ENCODE peak calls at places on chromosomes 12 and 14, in four cellular contexts. One of them, this sample, is unnamed.

GRCh38 chr12:63918788-63919300 is 74.3 kb downstream of the SRGAP1 start:
- DNase-seq in brain microvascular endothelial cell: peak
- DNase-seq in SJSA1: peak
- DNase-seq in heart right ventricle: no peak
- DNase-seq in this sample: peak

GRCh38 chr12:79055926-79056674 is 191.5 kb downstream of the SYT1 start:
- DNase-seq in SJSA1: peak
- DNase-seq in brain microvascular endothelial cell: peak
- DNase-seq in heart right ventricle: no peak
- DNase-seq in this sample: peak

GRCh38 chr12:7915911-7916403 is 20.0 kb downstream of the SLC2A3 start:
- DNase-seq in SJSA1: no peak
- DNase-seq in brain microvascular endothelial cell: no peak
- DNase-seq in heart right ventricle: no peak
- DNase-seq in this sample: no peak

GRCh38 chr14:104753528-104754212 is 723 bp downstream of the SIVA1 start:
- DNase-seq in SJSA1: no peak
- DNase-seq in brain microvascular endothelial cell: no peak
- DNase-seq in heart right ventricle: peak
- DNase-seq in this sample: no peak

GRCh38 chr14:77892381-77892871 is 92.5 kb downstream of the ADCK1 start:
- DNase-seq in brain microvascular endothelial cell: peak
- DNase-seq in SJSA1: no peak
- DNase-seq in heart right ventricle: peak
- DNase-seq in this sample: peak

GRCh38 chr12:22978962-22979361 is 354.0 kb downstream of the ETNK1 start:
- DNase-seq in SJSA1: peak
- DNase-seq in heart right ventricle: no peak
- DNase-seq in brain microvascular endothelial cell: peak
- DNase-seq in this sample: peak

GRCh38 chr14:57508756-57509155 is 15.1 kb upstream of the CCDC198 start:
- DNase-seq in SJSA1: no peak
- DNase-seq in heart right ventricle: no peak
- DNase-seq in brain microvascular endothelial cell: no peak
- DNase-seq in this sample: no peak

GRCh38 chr12:19261773-19262172 is 132.2 kb downstream of the PLEKHA5 start:
- DNase-seq in SJSA1: no peak
- DNase-seq in brain microvascular endothelial cell: no peak
- DNase-seq in heart right ventricle: no peak
- DNase-seq in this sample: no peak

GRCh38 chr14:21300892-21301291 is 21.0 kb downstream of the RPGRIP1 start:
- DNase-seq in heart right ventricle: peak
- DNase-seq in SJSA1: no peak
- DNase-seq in brain microvascular endothelial cell: no peak
- DNase-seq in this sample: no peak

GRCh38 chr14:91509083-91509877 is 830 bp downstream of the PPP4R3A start:
- DNase-seq in brain microvascular endothelial cell: no peak
- DNase-seq in SJSA1: peak
- DNase-seq in heart right ventricle: peak
- DNase-seq in this sample: no peak
- H3K27ac ChIP-seq in brain microvascular endothelial cell: peak
- H3K27ac ChIP-seq in SJSA1: peak
- H3K27ac ChIP-seq in heart right ventricle: peak
- H3K27ac ChIP-seq in this sample: peak

GRCh38 chr12:88951177-88951576 is 370.9 kb upstream of the KITLG start:
- DNase-seq in brain microvascular endothelial cell: no peak
- DNase-seq in SJSA1: no peak
- DNase-seq in heart right ventricle: no peak
- DNase-seq in this sample: no peak

GRCh38 chr12:88944403-88944802 is 364.1 kb upstream of the KITLG start:
- DNase-seq in heart right ventricle: no peak
- DNase-seq in brain microvascular endothelial cell: peak
- DNase-seq in SJSA1: no peak
- DNase-seq in this sample: no peak

GRCh38 chr12:88946377-88946997 is 366.2 kb upstream of the KITLG start:
- DNase-seq in SJSA1: no peak
- DNase-seq in heart right ventricle: no peak
- DNase-seq in brain microvascular endothelial cell: peak
- DNase-seq in this sample: no peak

GRCh38 chr12:88945041-88945732 is 364.9 kb upstream of the KITLG start:
- DNase-seq in SJSA1: no peak
- DNase-seq in heart right ventricle: no peak
- DNase-seq in brain microvascular endothelial cell: no peak
- DNase-seq in this sample: no peak

GRCh38 chr12:88947486-88948043 is 367.3 kb upstream of the KITLG start:
- DNase-seq in brain microvascular endothelial cell: no peak
- DNase-seq in heart right ventricle: no peak
- DNase-seq in SJSA1: no peak
- DNase-seq in this sample: no peak
- H3K27ac ChIP-seq in brain microvascular endothelial cell: no peak
- H3K27ac ChIP-seq in heart right ventricle: no peak
- H3K27ac ChIP-seq in SJSA1: no peak
- H3K27ac ChIP-seq in this sample: no peak

DNA sequence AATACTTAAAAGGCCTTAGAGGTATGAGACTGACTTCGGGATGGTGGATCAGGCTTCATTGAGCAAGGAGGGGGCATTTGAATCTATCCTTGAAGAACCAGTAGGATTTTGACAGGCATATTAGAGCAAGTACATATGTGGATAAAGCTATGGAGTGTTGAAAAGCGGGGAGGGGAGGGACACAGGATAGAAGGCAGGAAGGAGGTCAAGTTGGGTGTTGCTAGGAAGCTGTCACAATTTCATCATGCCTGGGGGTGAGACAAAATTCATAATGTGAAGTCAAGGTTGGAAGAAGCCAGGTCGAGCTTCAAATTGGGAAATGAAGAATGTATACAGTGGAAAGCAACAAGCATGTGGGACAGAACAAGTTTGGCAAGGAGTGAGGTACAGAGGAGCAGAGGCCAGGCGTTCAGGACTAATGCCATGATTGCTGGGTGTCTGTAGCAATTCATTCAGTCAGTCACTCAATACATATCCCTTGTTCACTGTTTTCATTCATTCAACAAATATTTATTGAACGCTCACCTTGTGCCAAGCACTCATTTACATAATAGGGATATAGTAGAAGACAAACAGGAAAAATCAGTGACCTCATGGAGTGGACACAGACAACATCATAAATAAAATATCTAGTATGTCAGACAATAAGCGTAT is 58.3 kb upstream of the LTA4H start:
- DNase-seq in brain microvascular endothelial cell: no peak
- DNase-seq in heart right ventricle: no peak
- DNase-seq in SJSA1: no peak
- DNase-seq in this sample: no peak
- H3K27ac ChIP-seq in brain microvascular endothelial cell: no peak
- H3K27ac ChIP-seq in heart right ventricle: no peak
- H3K27ac ChIP-seq in SJSA1: no peak
- H3K27ac ChIP-seq in this sample: peak

GRCh38 chr12:30913323-30913722 is 13.2 kb upstream of the TSPAN11 start:
- DNase-seq in brain microvascular endothelial cell: no peak
- DNase-seq in SJSA1: no peak
- DNase-seq in heart right ventricle: no peak
- DNase-seq in this sample: no peak

GRCh38 chr12:30909721-30910350 is 16.7 kb upstream of the TSPAN11 start:
- DNase-seq in heart right ventricle: no peak
- DNase-seq in brain microvascular endothelial cell: no peak
- DNase-seq in SJSA1: no peak
- DNase-seq in this sample: no peak

GRCh38 chr12:30908389-30909087 is 18.0 kb upstream of the TSPAN11 start:
- DNase-seq in heart right ventricle: no peak
- DNase-seq in brain microvascular endothelial cell: no peak
- DNase-seq in SJSA1: peak
- DNase-seq in this sample: no peak

GRCh38 chr12:30905483-30906009 is 21.0 kb upstream of the TSPAN11 start:
- DNase-seq in brain microvascular endothelial cell: no peak
- DNase-seq in SJSA1: peak
- DNase-seq in heart right ventricle: no peak
- DNase-seq in this sample: no peak

GRCh38 chr12:30909088-30909688 is 17.4 kb upstream of the TSPAN11 start:
- DNase-seq in brain microvascular endothelial cell: no peak
- DNase-seq in heart right ventricle: no peak
- DNase-seq in SJSA1: no peak
- DNase-seq in this sample: no peak
- H3K27ac ChIP-seq in brain microvascular endothelial cell: no peak
- H3K27ac ChIP-seq in heart right ventricle: no peak
- H3K27ac ChIP-seq in SJSA1: peak
- H3K27ac ChIP-seq in this sample: no peak

DNA sequence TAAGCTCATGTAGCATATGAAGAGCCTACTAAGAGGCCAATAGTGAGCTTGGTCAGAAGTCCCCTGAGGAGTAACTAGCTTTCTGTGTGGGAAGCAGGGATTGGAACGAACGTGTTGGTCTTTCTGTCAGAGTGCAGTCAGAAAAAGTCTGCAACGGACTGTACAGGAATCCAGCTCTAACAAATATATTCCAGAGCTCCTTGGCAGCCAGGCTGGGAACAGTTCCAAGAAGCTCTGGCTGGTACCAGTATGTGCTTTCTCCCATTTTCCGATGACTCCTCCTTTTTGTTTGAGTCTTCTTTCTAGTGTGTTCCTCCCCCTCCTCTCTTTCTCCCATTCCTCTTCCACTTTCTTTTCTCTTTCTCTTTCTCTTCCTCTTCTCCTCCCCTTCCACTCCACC is 59.8 kb downstream of the TTLL5 start:
- DNase-seq in heart right ventricle: peak
- DNase-seq in brain microvascular endothelial cell: peak
- DNase-seq in SJSA1: no peak
- DNase-seq in this sample: no peak
- H3K27ac ChIP-seq in heart right ventricle: peak
- H3K27ac ChIP-seq in brain microvascular endothelial cell: no peak
- H3K27ac ChIP-seq in SJSA1: no peak
- H3K27ac ChIP-seq in this sample: no peak

GRCh38 chr14:67423424-67423823 is 11.5 kb upstream of the PLEK2 start:
- DNase-seq in heart right ventricle: no peak
- DNase-seq in brain microvascular endothelial cell: no peak
- DNase-seq in SJSA1: no peak
- DNase-seq in this sample: no peak
- H3K27ac ChIP-seq in heart right ventricle: no peak
- H3K27ac ChIP-seq in brain microvascular endothelial cell: no peak
- H3K27ac ChIP-seq in SJSA1: no peak
- H3K27ac ChIP-seq in this sample: no peak

GRCh38 chr14:31283568-31284252 is 76.1 kb upstream of the HECTD1 start:
- DNase-seq in brain microvascular endothelial cell: no peak
- DNase-seq in heart right ventricle: no peak
- DNase-seq in SJSA1: no peak
- DNase-seq in this sample: no peak
- H3K27ac ChIP-seq in brain microvascular endothelial cell: no peak
- H3K27ac ChIP-seq in heart right ventricle: no peak
- H3K27ac ChIP-seq in SJSA1: no peak
- H3K27ac ChIP-seq in this sample: no peak

This sample was measured in epithelial cell of prostate.